ENCODE peak calls at places on chromosomes 1 and 21, in nine cellular contexts. M, N, V, C, O, D, R, E and X are unnamed samples.

GRCh38 chr1:94109478-94109877 is 11.5 kb downstream of the ABCA4 start:
- DNase-seq in C (no peak), R (no peak), V (no peak), O (no peak), D (no peak), M (no peak), N (no peak), E (peak), X (no peak)

GRCh38 chr1:114986286-114986685 is 43.3 kb upstream of the TSHB start:
- DNase-seq in C (no peak), D (no peak), R (no peak), O (no peak), N (peak), V (no peak), E (no peak), M (no peak), X (no peak)

GRCh38 chr1:53524428-53525400 is 65.5 kb downstream of the DMRTB1 start:
- DNase-seq in C (no peak), N (no peak), M (no peak), R (no peak), D (no peak), O (peak), E (no peak), V (no peak), X (no peak)

GRCh38 chr1:231053493-231054162 is 13.6 kb upstream of the FAM89A start:
- DNase-seq in O (peak), R (no peak), M (peak), E (no peak), D (no peak), N (no peak), C (no peak), V (no peak), X (peak)

GRCh38 chr1:92797297-92797696 is 12.4 kb upstream of the EVI5 start:
- DNase-seq in C (no peak), D (no peak), V (no peak), E (no peak), M (no peak), N (no peak), R (no peak), O (no peak), X (no peak)

GRCh38 chr1:3785458-3786157 is 10.7 kb downstream of the LRRC47 start:
- DNase-seq in E (no peak), O (peak), N (peak), R (peak), V (no peak), C (peak), M (no peak), D (peak), X (no peak)

GRCh38 chr1:16971330-16972209 is 8.8 kb downstream of the MFAP2 start:
- DNase-seq in M (no peak), V (no peak), O (no peak), N (no peak), E (no peak), C (no peak), R (no peak), D (peak), X (no peak)

GRCh38 chr1:173409613-173410012 is 67.5 kb upstream of the PRDX6 start:
- DNase-seq in N (peak), D (no peak), O (peak), C (peak), M (no peak), E (no peak), V (no peak), R (peak), X (peak)

GRCh38 chr21:38234395-38235142 is 22.2 kb upstream of the KCNJ15 start:
- DNase-seq in N (peak), M (no peak), O (no peak), C (no peak), R (no peak), D (no peak), V (no peak), E (no peak), X (no peak)

GRCh38 chr1:245751111-245751510 is 596.3 kb downstream of the KIF26B start:
- DNase-seq in M (peak), E (no peak), D (no peak), O (peak), R (no peak), N (no peak), V (no peak), C (no peak), X (no peak)

GRCh38 chr1:161229896-161230295 is 4.0 kb downstream of the TOMM40L start:
- DNase-seq in O (peak), N (peak), E (no peak), R (no peak), V (no peak), M (no peak), C (peak), D (no peak), X (no peak)
- TF ChIP-seq CTCF in O (peak), N (peak), E (no peak), R (no peak), V (no peak), M (no peak), C (peak), D (no peak), X (no peak)

DNA sequence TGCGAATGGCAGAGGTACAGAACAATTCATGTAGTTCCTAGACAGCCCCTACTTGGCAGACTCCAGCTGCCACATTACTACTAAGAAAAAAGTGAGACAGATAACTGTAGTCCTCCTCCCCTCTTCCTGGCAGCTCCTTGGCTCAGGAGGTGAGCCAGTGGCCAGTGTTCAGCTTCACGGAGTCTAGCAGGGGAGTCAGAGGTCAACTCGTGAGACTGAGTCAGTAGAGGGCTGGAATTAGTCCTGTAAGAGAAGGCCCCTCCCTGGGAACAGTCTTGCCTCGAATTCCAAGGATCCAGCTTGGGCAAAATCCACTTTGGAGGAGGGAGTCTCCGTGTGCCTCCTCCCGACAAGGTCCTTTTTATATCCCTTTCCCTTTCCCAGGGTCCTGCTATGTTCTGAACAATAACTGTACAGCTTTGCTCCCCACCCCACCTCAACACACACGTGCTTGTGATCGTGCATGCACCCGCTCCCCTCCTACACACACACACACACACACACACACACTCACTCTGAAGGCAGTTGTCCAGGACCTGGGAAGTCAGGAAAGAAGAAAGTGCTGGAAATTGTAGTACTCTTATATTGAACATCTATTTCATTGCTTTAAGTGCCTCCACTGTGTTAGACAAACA is 22.5 kb upstream of the SLC27A3 start:
- DNase-seq in R (no peak), E (no peak), N (no peak), O (peak), D (no peak), M (no peak), V (no peak), C (no peak), X (no peak)
- TF ChIP-seq CTCF in R (no peak), E (no peak), N (no peak), O (no peak), D (no peak), M (no peak), V (no peak), C (no peak), X (no peak)

GRCh38 chr21:44072111-44072510 is 35.1 kb upstream of the PWP2 start:
- DNase-seq in E (no peak), D (no peak), V (no peak), M (no peak), O (no peak), C (no peak), N (no peak), R (no peak), X (no peak)
- TF ChIP-seq CTCF in E (no peak), D (no peak), V (no peak), M (no peak), O (no peak), C (no peak), N (no peak), R (no peak), X (no peak)

GRCh38 chr1:29332204-29332603 is 95.9 kb downstream of the PTPRU start:
- DNase-seq in M (no peak), D (peak), R (no peak), N (peak), O (peak), V (peak), C (peak), E (no peak), X (peak)
- TF ChIP-seq CTCF in M (peak), D (peak), R (peak), N (peak), O (peak), V (peak), C (peak), E (no peak), X (peak)

GRCh38 chr21:16455978-16456377 is 726.2 kb downstream of the USP25 start:
- DNase-seq in D (no peak), R (no peak), C (no peak), E (no peak), N (no peak), V (no peak), M (no peak), O (peak), X (no peak)

GRCh38 chr21:16455526-16455925 is 725.7 kb downstream of the USP25 start:
- DNase-seq in R (no peak), C (no peak), V (no peak), D (no peak), E (no peak), M (no peak), N (no peak), O (no peak), X (no peak)

GRCh38 chr21:16457498-16457897 is 727.7 kb downstream of the USP25 start:
- DNase-seq in O (no peak), V (no peak), N (no peak), R (no peak), E (no peak), C (no peak), D (no peak), M (no peak), X (no peak)

DNA sequence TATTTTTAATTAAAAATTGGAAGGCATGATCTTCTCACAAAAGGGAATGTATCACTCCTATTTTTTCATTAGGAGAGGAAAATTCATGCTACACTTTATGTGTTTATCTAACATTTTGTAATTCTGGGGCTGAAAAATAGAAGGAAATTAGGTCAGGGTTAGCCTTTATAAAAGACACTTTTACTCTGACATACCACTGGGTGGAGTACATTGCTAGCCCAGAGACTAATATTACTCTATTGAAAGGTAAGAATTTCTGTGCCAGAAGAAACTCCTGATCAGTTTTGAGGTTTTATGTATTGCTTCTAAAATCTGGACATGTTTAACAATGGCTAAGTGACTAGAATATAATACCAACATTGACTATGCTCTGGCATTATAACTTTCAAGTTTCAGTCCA is 724.6 kb downstream of the USP25 start:
- DNase-seq in O (peak), D (no peak), E (no peak), M (no peak), N (peak), C (no peak), R (no peak), V (peak), X (no peak)
- TF ChIP-seq CTCF in O (peak), D (no peak), E (no peak), M (peak), N (peak), C (no peak), R (no peak), V (peak), X (no peak)

GRCh38 chr1:85697895-85698294 is 10.3 kb downstream of the ZNHIT6 start:
- DNase-seq in O (no peak), E (no peak), N (no peak), D (no peak), R (no peak), V (no peak), M (no peak), C (no peak), X (no peak)

GRCh38 chr1:85689788-85690404 is 18.3 kb downstream of the ZNHIT6 start:
- DNase-seq in V (no peak), O (no peak), D (no peak), R (no peak), E (no peak), M (no peak), C (no peak), N (no peak), X (no peak)

DNA sequence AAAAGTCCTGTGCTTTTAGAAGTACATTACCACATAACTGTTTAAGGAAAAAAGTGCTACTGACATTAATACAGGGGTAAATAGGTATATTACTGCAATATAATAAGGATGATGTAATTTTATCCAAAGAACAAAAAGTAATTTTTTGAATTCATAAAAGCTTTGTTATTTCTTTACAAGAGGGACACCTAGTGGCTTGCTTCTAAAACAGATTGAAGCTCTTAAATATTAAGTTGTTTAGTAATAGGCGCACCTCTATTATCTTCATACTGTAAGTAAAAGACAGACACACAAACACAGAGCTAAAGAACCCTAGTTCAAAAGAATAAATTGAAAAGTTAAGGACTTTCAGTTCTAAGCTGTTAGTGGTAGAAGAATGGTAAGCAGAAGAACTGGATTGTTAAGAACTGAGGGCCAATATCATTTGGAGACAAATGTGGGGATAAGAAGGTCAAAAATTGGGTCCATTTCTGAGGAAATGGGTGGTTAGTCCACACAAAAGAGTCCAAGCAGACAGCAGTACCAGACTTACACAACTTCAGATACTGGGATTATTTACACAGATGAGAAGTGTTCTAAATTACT is 15.4 kb downstream of the ZNHIT6 start:
- DNase-seq in C (peak), V (peak), D (no peak), E (no peak), O (peak), R (no peak), N (peak), M (peak), X (no peak)
- TF ChIP-seq CTCF in C (no peak), V (peak), D (no peak), E (no peak), O (peak), R (peak), N (peak), M (peak), X (no peak)

GRCh38 chr1:181737056-181737455 is 253.7 kb downstream of the CACNA1E start:
- DNase-seq in E (peak), D (peak), N (peak), C (no peak), O (no peak), M (no peak), V (no peak), R (no peak), X (no peak)
- TF ChIP-seq CTCF in E (no peak), D (no peak), N (no peak), C (no peak), O (no peak), M (no peak), V (no peak), R (no peak), X (no peak)

GRCh38 chr1:154810571-154810970 is 59.5 kb downstream of the KCNN3 start:
- DNase-seq in N (peak), O (no peak), E (no peak), R (no peak), C (no peak), V (no peak), M (no peak), D (no peak), X (no peak)

GRCh38 chr1:154808261-154808908 is 61.7 kb downstream of the KCNN3 start:
- DNase-seq in D (no peak), V (no peak), R (no peak), M (no peak), C (no peak), E (no peak), O (no peak), N (no peak), X (no peak)

GRCh38 chr1:154809436-154810413 is 60.4 kb downstream of the KCNN3 start:
- DNase-seq in R (no peak), C (peak), V (no peak), N (peak), D (no peak), M (no peak), O (peak), E (no peak), X (no peak)

GRCh38 chr1:154807048-154807591 is 63.0 kb downstream of the KCNN3 start:
- DNase-seq in D (no peak), N (no peak), O (no peak), R (no peak), V (no peak), E (no peak), C (no peak), M (no peak), X (no peak)

DNA sequence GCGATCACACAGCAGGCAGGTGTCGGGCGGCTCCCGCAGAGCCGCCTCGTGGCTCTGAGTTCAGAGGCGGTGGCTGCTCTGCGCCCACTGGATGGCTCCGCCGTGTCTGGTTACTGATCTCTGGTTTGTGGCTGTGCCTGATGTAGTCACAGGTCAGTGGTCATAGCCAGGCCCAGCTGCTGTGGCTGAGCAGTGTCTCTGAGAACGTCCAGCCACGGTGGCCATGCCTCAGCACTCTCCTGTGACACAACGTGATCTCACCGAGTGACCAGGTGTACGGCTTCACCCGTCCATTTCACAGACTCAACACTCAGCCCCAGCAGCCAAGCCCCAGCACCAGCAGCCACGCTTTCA is 61.2 kb downstream of the KCNN3 start:
- DNase-seq in O (no peak), V (no peak), C (no peak), E (no peak), R (no peak), D (no peak), N (no peak), M (no peak), X (no peak)
- TF ChIP-seq CTCF in O (no peak), V (no peak), C (no peak), E (no peak), R (no peak), D (no peak), N (no peak), M (no peak), X (no peak)

DNA sequence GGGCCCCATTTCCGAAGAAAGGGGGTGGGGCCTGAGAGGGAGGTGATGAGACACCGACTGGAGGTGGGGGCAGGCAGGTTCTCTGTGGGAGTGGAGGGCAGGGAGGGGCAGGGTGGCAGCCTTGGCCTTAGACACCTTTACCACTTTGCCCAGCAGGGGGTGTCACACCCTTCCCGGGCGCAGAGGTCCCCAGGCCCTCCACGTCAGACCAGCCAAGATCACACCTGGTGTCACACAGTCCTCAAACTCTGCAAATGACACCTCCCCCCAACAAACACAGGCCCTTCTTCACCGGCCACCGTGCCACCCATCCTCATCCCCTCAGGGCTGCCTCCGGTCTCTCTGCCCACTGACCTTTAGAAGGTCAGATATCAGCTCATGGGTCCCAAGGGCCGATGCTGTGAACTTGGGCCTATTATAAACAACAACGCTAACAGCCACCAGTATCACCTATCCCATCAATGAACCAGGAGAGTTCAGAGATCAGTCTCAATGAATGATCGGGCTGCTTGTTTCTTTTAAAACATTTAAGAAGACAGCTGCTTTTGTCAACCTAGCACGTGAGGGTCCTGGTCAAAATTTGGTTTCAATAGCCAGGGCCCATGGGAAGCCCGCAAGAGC is 103.9 kb downstream of the CASZ1 start:
- DNase-seq in E (peak), N (peak), R (peak), C (peak), D (no peak), M (no peak), O (no peak), V (peak), X (no peak)
- TF ChIP-seq CTCF in E (no peak), N (peak), R (peak), C (peak), D (no peak), M (peak), O (no peak), V (peak), X (peak)